ENCODE peak calls at places on chromosome 20, in five cellular contexts. K is Panc1; C is left ventricle myocardium inferior; O is spleen; S is naive thymus-derived CD4-positive, alpha-beta T cell. V is an unnamed sample. For H3K36me3, the result is how much of the 10 kb centered on the place peaks cover.

GRCh38 chr20:52192296-52193007 is 873 bp upstream of the ZFP64 start:
- DNase-seq in O (no peak), S (no peak), K (peak), C (peak), V (no peak)

GRCh38 chr20:33474963-33475362 is 14.9 kb upstream of the CBFA2T2 start:
- DNase-seq in K (no peak), C (no peak), O (no peak), S (no peak), V (no peak)

GRCh38 chr20:2637246-2637645 is 15.2 kb upstream of the NOP56 start:
- DNase-seq in O (no peak), S (no peak), K (no peak), C (no peak), V (no peak)

GRCh38 chr20:21125072-21125848 is 622 bp upstream of the KIZ start:
- DNase-seq in O (peak), S (no peak), K (peak), C (no peak), V (no peak)

GRCh38 chr20:64160536-64161495 is 3.4 kb upstream of the MYT1 start:
- DNase-seq in C (no peak), S (no peak), K (no peak), O (no peak), V (no peak)

GRCh38 chr20:19693508-19693907 is 64.5 kb upstream of the RIN2 start:
- DNase-seq in S (no peak), K (no peak), O (no peak), C (no peak), V (no peak)

GRCh38 chr20:63497946-63498935 is 642 bp downstream of the EEF1A2 start:
- DNase-seq in K (no peak), S (no peak), C (peak), O (no peak), V (no peak)

GRCh38 chr20:18465536-18466200 is 1.2 kb downstream of the DZANK1 start:
- DNase-seq in K (no peak), S (no peak), C (no peak), O (no peak), V (peak)

GRCh38 chr20:3557237-3557636 is 86.4 kb downstream of the ATRN start:
- DNase-seq in O (no peak), K (no peak), S (no peak), C (no peak), V (no peak)

GRCh38 chr20:14861028-14861699 is 523.8 kb upstream of the FLRT3 start:
- DNase-seq in S (no peak), K (no peak), C (no peak), O (no peak), V (no peak)

GRCh38 chr20:25082498-25082873 is 545 bp upstream of the VSX1 start:
- DNase-seq in O (no peak), C (no peak), K (no peak), S (no peak), V (no peak)

GRCh38 chr20:25316506-25317190 is 68.8 kb downstream of the PYGB start:
- DNase-seq in C (no peak), O (peak), S (no peak), K (no peak), V (no peak)

GRCh38 chr20:63699466-63700198 is 3.2 kb downstream of the TNFRSF6B start:
- DNase-seq in O (peak), C (no peak), S (no peak), K (no peak), V (no peak)

GRCh38 chr20:59042151-59042795 is at the start of gene PRELID3B:
- DNase-seq in K (no peak), S (no peak), O (no peak), C (peak), V (no peak)

GRCh38 chr20:50189681-50190250 is 864 bp upstream of the CEBPB start:
- DNase-seq in C (peak), S (peak), O (peak), K (no peak), V (no peak)

GRCh38 chr20:58112017-58112781 is 116.3 kb downstream of the ANKRD60 start:
- DNase-seq in K (no peak), S (no peak), C (no peak), O (no peak), V (no peak)

GRCh38 chr20:3190681-3191111 is 13.8 kb downstream of the DDRGK1 start:
- DNase-seq in K (no peak), O (peak), C (no peak), S (no peak), V (no peak)

GRCh38 chr20:47304287-47304686 is 52.2 kb downstream of the ZMYND8 start:
- DNase-seq in C (no peak), S (no peak), K (no peak), O (no peak), V (no peak)

GRCh38 chr20:31943052-31943471 is 8.8 kb downstream of the PDRG1 start:
- DNase-seq in O (no peak), C (peak), S (no peak), K (no peak), V (no peak)

GRCh38 chr20:45867129-45867810 is 9.9 kb downstream of the ZSWIM3 start:
- DNase-seq in O (peak), S (no peak), K (no peak), C (no peak), V (no peak)

GRCh38 chr20:14522595-14522994 is 185.2 kb upstream of the FLRT3 start:
- DNase-seq in O (no peak), C (no peak), S (no peak), K (no peak), V (no peak)

GRCh38 chr20:51220293-51220706 is 197.4 kb upstream of the KCNG1 start:
- DNase-seq in C (peak), O (peak), K (no peak), S (no peak), V (no peak)

GRCh38 chr20:5192570-5193431 is 66.0 kb downstream of the CDS2 start:
- DNase-seq in O (no peak), S (no peak), C (no peak), K (no peak), V (no peak)
- H3K36me3 ChIP-seq in O (under half), S (under half), C (half or more), K (under half), V (under half)

DNA sequence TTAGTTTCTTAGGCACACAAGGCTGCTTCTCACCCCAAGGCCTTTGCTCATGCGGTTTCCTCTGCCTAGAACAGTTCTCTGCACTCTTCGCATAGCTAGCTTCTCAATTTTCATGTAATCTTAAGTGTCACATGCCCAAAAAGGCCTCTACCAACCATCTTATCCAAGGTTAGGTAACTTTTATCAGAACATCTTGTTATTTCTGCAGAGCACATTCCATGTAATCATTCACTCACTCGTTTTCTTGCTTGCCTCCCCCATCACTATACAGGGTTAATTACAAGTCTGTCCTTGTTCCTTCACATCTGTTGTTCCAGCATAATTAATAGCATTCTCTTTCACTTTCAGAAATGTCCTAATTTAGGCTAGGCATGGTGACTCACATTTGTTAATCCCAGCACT is 53.8 kb downstream of the NCOA6 start:
- DNase-seq in K (no peak), O (no peak), S (no peak), C (no peak), V (no peak)
- H3K36me3 ChIP-seq in K (under half), O (under half), S (under half), C (half or more), V (under half)

GRCh38 chr20:48649868-48650267 is 177.9 kb downstream of the PREX1 start:
- DNase-seq in S (no peak), O (peak), C (no peak), K (no peak), V (no peak)
- H3K36me3 ChIP-seq in S (half or more), O (half or more), C (half or more), K (under half), V (under half)

DNA sequence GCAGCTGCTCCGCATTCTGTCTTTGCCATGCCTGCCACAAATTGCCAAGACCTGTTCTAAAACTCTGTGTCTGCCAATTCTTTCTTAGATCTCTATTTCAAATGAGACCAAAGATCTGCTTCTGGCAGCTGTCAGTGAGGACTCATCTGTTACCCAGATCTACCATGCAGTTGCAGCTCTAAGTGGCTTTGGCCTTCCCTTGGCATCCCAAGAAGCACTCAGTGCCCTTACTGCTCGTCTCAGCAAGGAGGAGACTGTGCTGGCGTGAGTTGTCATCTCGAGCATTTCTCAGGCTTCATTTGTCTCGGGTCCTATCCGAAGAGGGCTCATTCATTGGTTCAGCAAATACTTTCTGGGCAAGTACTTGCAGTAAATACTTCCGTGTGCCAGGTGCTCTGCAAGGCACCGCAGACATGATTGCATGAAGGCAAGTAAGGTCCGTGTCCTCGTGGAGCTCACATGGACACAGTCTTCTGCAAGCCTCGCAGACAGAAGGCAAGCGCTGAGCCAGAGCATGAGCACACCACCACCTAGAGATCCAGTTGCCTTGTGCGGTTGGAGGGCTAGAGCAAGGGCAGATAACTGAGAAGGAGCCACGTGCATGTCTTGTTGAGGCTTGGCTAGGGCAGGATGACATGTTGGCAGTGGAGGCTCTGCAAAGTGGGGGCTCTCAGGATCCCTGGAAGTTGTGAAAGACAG is 19.8 kb upstream of the MROH8 start:
- DNase-seq in O (no peak), K (no peak), C (no peak), S (no peak), V (no peak)
- H3K36me3 ChIP-seq in O (half or more), K (under half), C (under half), S (under half), V (under half)

DNA sequence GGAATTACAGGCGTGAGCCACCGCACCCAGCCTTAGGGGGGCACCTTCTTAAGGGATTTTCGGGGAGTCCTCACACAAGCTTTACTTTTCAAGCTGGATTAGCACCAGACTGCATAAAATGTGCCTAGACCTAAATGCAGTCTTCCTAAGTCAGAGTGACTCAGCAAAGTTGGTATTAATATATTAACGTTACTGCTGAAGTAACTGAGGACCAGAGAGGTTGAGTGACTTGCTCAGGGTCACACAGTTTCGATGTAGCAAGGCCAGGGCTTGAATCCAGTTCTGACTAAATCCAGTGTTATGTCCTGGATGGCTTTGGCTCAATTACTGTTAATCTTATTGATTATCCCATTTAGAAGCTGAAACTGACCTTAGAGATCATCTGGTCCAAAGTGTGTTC is 13.4 kb downstream of the EDEM2 start:
- DNase-seq in S (no peak), O (no peak), K (no peak), C (no peak), V (no peak)
- H3K36me3 ChIP-seq in S (under half), O (half or more), K (under half), C (half or more), V (under half)

GRCh38 chr20:35117629-35118028 is 25.0 kb upstream of the TRPC4AP start:
- DNase-seq in C (no peak), S (no peak), O (no peak), K (no peak), V (no peak)
- H3K36me3 ChIP-seq in C (half or more), S (under half), O (half or more), K (under half), V (under half)

GRCh38 chr20:34747479-34747878 is 43.3 kb downstream of the TP53INP2 start:
- DNase-seq in C (no peak), S (no peak), O (no peak), K (no peak), V (no peak)
- H3K36me3 ChIP-seq in C (half or more), S (under half), O (half or more), K (under half), V (under half)

GRCh38 chr20:41044409-41045062 is 15.9 kb downstream of the TOP1 start:
- DNase-seq in O (no peak), K (no peak), S (no peak), C (no peak), V (no peak)

GRCh38 chr20:41038149-41038877 is 9.7 kb downstream of the TOP1 start:
- DNase-seq in K (no peak), C (no peak), O (no peak), S (no peak), V (no peak)

GRCh38 chr20:41038878-41039404 is 10.3 kb downstream of the TOP1 start:
- DNase-seq in K (no peak), C (no peak), O (no peak), S (no peak), V (no peak)

GRCh38 chr20:41040855-41041254 is 12.2 kb downstream of the TOP1 start:
- DNase-seq in K (no peak), O (no peak), C (no peak), S (no peak), V (no peak)

GRCh38 chr20:41041693-41042092 is 13.1 kb downstream of the TOP1 start:
- DNase-seq in O (no peak), C (no peak), S (no peak), K (no peak), V (no peak)
- H3K36me3 ChIP-seq in O (under half), C (under half), S (under half), K (under half), V (under half)

GRCh38 chr20:62332989-62333819 is 30.4 kb downstream of the ADRM1 start:
- DNase-seq in K (no peak), S (no peak), O (no peak), C (no peak), V (no peak)
- H3K36me3 ChIP-seq in K (under half), S (under half), O (half or more), C (half or more), V (under half)

V was measured in kidney epithelial cell.